ENCODE peak calls at places on chromosomes 1 and 21, in six cellular contexts. One of them, this sample, is unnamed.
A peak's percentile ranks its signal among the peaks of the same experiment; 100 is the strongest.

GRCh38 chr21:17139696-17140095 is 373.1 kb upstream of the CXADR start:
- DNase-seq in spleen: no peak
- DNase-seq in K562: no peak
- DNase-seq in endothelial cell of umbilical vein: peak; percentile 23
- DNase-seq in brain microvascular endothelial cell: no peak
- DNase-seq in endothelial cell: no peak
- DNase-seq in this sample: no peak

GRCh38 chr1:51661081-51661518 is 44.2 kb downstream of the OSBPL9 start:
- DNase-seq in endothelial cell: no peak
- DNase-seq in K562: peak; percentile 71
- DNase-seq in brain microvascular endothelial cell: peak; percentile 96
- DNase-seq in spleen: no peak
- DNase-seq in endothelial cell of umbilical vein: peak; percentile 93
- DNase-seq in this sample: no peak

GRCh38 chr1:91736999-91737615 is 148.8 kb downstream of the TGFBR3 start:
- DNase-seq in K562: no peak
- DNase-seq in spleen: no peak
- DNase-seq in endothelial cell of umbilical vein: peak; percentile 34
- DNase-seq in brain microvascular endothelial cell: peak; percentile 56
- DNase-seq in endothelial cell: no peak
- DNase-seq in this sample: peak; percentile 61

GRCh38 chr1:228343211-228343661 is 63.4 kb downstream of the TRIM11 start:
- DNase-seq in endothelial cell: no peak
- DNase-seq in K562: no peak
- DNase-seq in spleen: no peak
- DNase-seq in brain microvascular endothelial cell: no peak
- DNase-seq in endothelial cell of umbilical vein: no peak
- DNase-seq in this sample: no peak

GRCh38 chr1:224340711-224341384 is 10.9 kb upstream of the NVL start:
- DNase-seq in endothelial cell of umbilical vein: peak; percentile 13
- DNase-seq in spleen: peak; percentile 86
- DNase-seq in K562: no peak
- DNase-seq in brain microvascular endothelial cell: no peak
- DNase-seq in endothelial cell: peak; percentile 21
- DNase-seq in this sample: peak; percentile 29

GRCh38 chr1:174676856-174677255 is 229.1 kb downstream of the GPR52 start:
- DNase-seq in K562: no peak
- DNase-seq in endothelial cell of umbilical vein: no peak
- DNase-seq in endothelial cell: no peak
- DNase-seq in brain microvascular endothelial cell: no peak
- DNase-seq in spleen: no peak
- DNase-seq in this sample: no peak

GRCh38 chr1:20089328-20090077 is 19.5 kb downstream of the PLA2G5 start:
- DNase-seq in endothelial cell: no peak
- DNase-seq in spleen: no peak
- DNase-seq in K562: peak; percentile 18
- DNase-seq in brain microvascular endothelial cell: no peak
- DNase-seq in endothelial cell of umbilical vein: no peak
- DNase-seq in this sample: no peak

GRCh38 chr1:208686592-208686991 is 442.4 kb upstream of the PLXNA2 start:
- DNase-seq in K562: no peak
- DNase-seq in endothelial cell of umbilical vein: no peak
- DNase-seq in endothelial cell: no peak
- DNase-seq in brain microvascular endothelial cell: no peak
- DNase-seq in spleen: no peak
- DNase-seq in this sample: no peak

GRCh38 chr1:147721711-147722110 is 38.7 kb downstream of the GJA5 start:
- DNase-seq in endothelial cell of umbilical vein: no peak
- DNase-seq in brain microvascular endothelial cell: no peak
- DNase-seq in K562: no peak
- DNase-seq in spleen: no peak
- DNase-seq in endothelial cell: no peak
- DNase-seq in this sample: no peak

GRCh38 chr1:17010601-17011438 is 908 bp downstream of the ATP13A2 start:
- DNase-seq in endothelial cell of umbilical vein: peak; percentile 58
- DNase-seq in spleen: peak; percentile 88
- DNase-seq in brain microvascular endothelial cell: no peak
- DNase-seq in K562: peak; percentile 22
- DNase-seq in endothelial cell: peak; percentile 47
- DNase-seq in this sample: peak; percentile 5

GRCh38 chr1:1250828-1251284 is 4.3 kb upstream of the C1QTNF12 start:
- DNase-seq in endothelial cell: no peak
- DNase-seq in endothelial cell of umbilical vein: no peak
- DNase-seq in K562: no peak
- DNase-seq in brain microvascular endothelial cell: no peak
- DNase-seq in spleen: peak; percentile 91
- DNase-seq in this sample: no peak

GRCh38 chr1:244305776-244306341 is 145.8 kb downstream of the ADSS2 start:
- DNase-seq in brain microvascular endothelial cell: no peak
- DNase-seq in spleen: no peak
- DNase-seq in K562: peak; percentile 64
- DNase-seq in endothelial cell: no peak
- DNase-seq in endothelial cell of umbilical vein: no peak
- DNase-seq in this sample: no peak

GRCh38 chr21:34199121-34199910 is 125.9 kb downstream of the MRPS6 start:
- DNase-seq in endothelial cell of umbilical vein: no peak
- DNase-seq in K562: no peak
- DNase-seq in brain microvascular endothelial cell: no peak
- DNase-seq in spleen: no peak
- DNase-seq in endothelial cell: no peak
- DNase-seq in this sample: no peak

GRCh38 chr21:44370027-44370735 is 16.8 kb downstream of the TRPM2 start:
- DNase-seq in endothelial cell: no peak
- DNase-seq in spleen: peak; percentile 84
- DNase-seq in brain microvascular endothelial cell: peak; percentile 2
- DNase-seq in K562: peak; percentile 50
- DNase-seq in endothelial cell of umbilical vein: no peak
- DNase-seq in this sample: peak; percentile 21

GRCh38 chr1:60066001-60066400 is 7.6 kb downstream of the C1orf87 start:
- DNase-seq in K562: no peak
- DNase-seq in endothelial cell: no peak
- DNase-seq in endothelial cell of umbilical vein: no peak
- DNase-seq in brain microvascular endothelial cell: peak; percentile 38
- DNase-seq in spleen: no peak
- DNase-seq in this sample: no peak

GRCh38 chr1:185483647-185484450 is 166.8 kb upstream of the IVNS1ABP start:
- DNase-seq in endothelial cell of umbilical vein: peak; percentile 21
- DNase-seq in endothelial cell: no peak
- DNase-seq in spleen: no peak
- DNase-seq in K562: peak; percentile 26
- DNase-seq in brain microvascular endothelial cell: peak; percentile 83
- DNase-seq in this sample: no peak

GRCh38 chr21:42377951-42378340 is 11.6 kb upstream of the TFF1 start:
- DNase-seq in endothelial cell of umbilical vein: no peak
- DNase-seq in brain microvascular endothelial cell: no peak
- DNase-seq in endothelial cell: no peak
- DNase-seq in K562: no peak
- DNase-seq in spleen: peak; percentile 47
- DNase-seq in this sample: no peak

GRCh38 chr1:161185732-161186311 is 8.5 kb upstream of the B4GALT3 start:
- DNase-seq in K562: no peak
- DNase-seq in brain microvascular endothelial cell: no peak
- DNase-seq in endothelial cell: no peak
- DNase-seq in spleen: peak; percentile 72
- DNase-seq in endothelial cell of umbilical vein: no peak
- DNase-seq in this sample: no peak

GRCh38 chr1:37362990-37363389 is 111.4 kb upstream of the ZC3H12A start:
- DNase-seq in endothelial cell: no peak
- DNase-seq in spleen: no peak
- DNase-seq in brain microvascular endothelial cell: no peak
- DNase-seq in endothelial cell of umbilical vein: no peak
- DNase-seq in K562: no peak
- DNase-seq in this sample: no peak

GRCh38 chr1:41767534-41767933 is 151.2 kb downstream of the HIVEP3 start:
- DNase-seq in endothelial cell: no peak
- DNase-seq in brain microvascular endothelial cell: no peak
- DNase-seq in K562: no peak
- DNase-seq in spleen: no peak
- DNase-seq in endothelial cell of umbilical vein: no peak
- DNase-seq in this sample: no peak

GRCh38 chr21:36658926-36659325 is 40.0 kb upstream of the SIM2 start:
- DNase-seq in brain microvascular endothelial cell: no peak
- DNase-seq in spleen: no peak
- DNase-seq in endothelial cell: no peak
- DNase-seq in endothelial cell of umbilical vein: no peak
- DNase-seq in K562: no peak
- DNase-seq in this sample: no peak

GRCh38 chr1:228894442-228894989 is 159.2 kb downstream of the RHOU start:
- DNase-seq in brain microvascular endothelial cell: no peak
- DNase-seq in K562: no peak
- DNase-seq in endothelial cell of umbilical vein: no peak
- DNase-seq in spleen: peak; percentile 22
- DNase-seq in endothelial cell: no peak
- DNase-seq in this sample: no peak

GRCh38 chr1:89022167-89022959 is at the start of gene GBP3:
- DNase-seq in endothelial cell of umbilical vein: peak; percentile 76
- DNase-seq in K562: no peak
- DNase-seq in spleen: no peak
- DNase-seq in endothelial cell: no peak
- DNase-seq in brain microvascular endothelial cell: peak; percentile 12
- DNase-seq in this sample: no peak

GRCh38 chr1:61169634-61170033 is 87.3 kb downstream of the NFIA start:
- DNase-seq in spleen: no peak
- DNase-seq in endothelial cell: no peak
- DNase-seq in endothelial cell of umbilical vein: no peak
- DNase-seq in brain microvascular endothelial cell: no peak
- DNase-seq in K562: no peak
- DNase-seq in this sample: no peak

GRCh38 chr1:154669464-154670282 is 61.7 kb upstream of the ADAR start:
- DNase-seq in endothelial cell of umbilical vein: peak; percentile 88
- DNase-seq in brain microvascular endothelial cell: peak; percentile 71
- DNase-seq in spleen: peak; percentile 88
- DNase-seq in K562: peak; percentile 76
- DNase-seq in endothelial cell: peak; percentile 78
- DNase-seq in this sample: peak; percentile 80

GRCh38 chr1:232793944-232794343 is 11.3 kb upstream of the MAP10 start:
- DNase-seq in brain microvascular endothelial cell: peak; percentile 65
- DNase-seq in endothelial cell: no peak
- DNase-seq in endothelial cell of umbilical vein: peak; percentile 25
- DNase-seq in spleen: no peak
- DNase-seq in K562: no peak
- DNase-seq in this sample: peak; percentile 10

GRCh38 chr1:232792949-232793348 is 12.3 kb upstream of the MAP10 start:
- DNase-seq in brain microvascular endothelial cell: no peak
- DNase-seq in endothelial cell: no peak
- DNase-seq in spleen: no peak
- DNase-seq in endothelial cell of umbilical vein: no peak
- DNase-seq in K562: no peak
- DNase-seq in this sample: no peak

GRCh38 chr1:232789660-232790059 is 15.6 kb upstream of the MAP10 start:
- DNase-seq in brain microvascular endothelial cell: no peak
- DNase-seq in K562: no peak
- DNase-seq in endothelial cell: no peak
- DNase-seq in endothelial cell of umbilical vein: no peak
- DNase-seq in spleen: no peak
- DNase-seq in this sample: no peak

GRCh38 chr1:232795497-232796068 is 9.6 kb upstream of the MAP10 start:
- DNase-seq in spleen: no peak
- DNase-seq in endothelial cell: no peak
- DNase-seq in brain microvascular endothelial cell: peak; percentile 1
- DNase-seq in K562: no peak
- DNase-seq in endothelial cell of umbilical vein: no peak
- DNase-seq in this sample: no peak
- TF ChIP-seq CTCF in spleen: no peak
- TF ChIP-seq CTCF in endothelial cell: no peak
- TF ChIP-seq CTCF in brain microvascular endothelial cell: no peak
- TF ChIP-seq CTCF in K562: no peak
- TF ChIP-seq CTCF in endothelial cell of umbilical vein: no peak
- TF ChIP-seq CTCF in this sample: no peak

GRCh38 chr1:170250531-170251276 is 104.9 kb downstream of the NTMT2 start:
- DNase-seq in brain microvascular endothelial cell: no peak
- DNase-seq in endothelial cell: no peak
- DNase-seq in spleen: no peak
- DNase-seq in K562: no peak
- DNase-seq in endothelial cell of umbilical vein: no peak
- DNase-seq in this sample: no peak
- TF ChIP-seq CTCF in brain microvascular endothelial cell: no peak
- TF ChIP-seq CTCF in endothelial cell: no peak
- TF ChIP-seq CTCF in spleen: no peak
- TF ChIP-seq CTCF in K562: no peak
- TF ChIP-seq CTCF in endothelial cell of umbilical vein: no peak
- TF ChIP-seq CTCF in this sample: no peak

GRCh38 chr1:145891587-145892485 is 6.2 kb upstream of the ANKRD35 start:
- DNase-seq in K562: peak; percentile 89
- DNase-seq in endothelial cell: peak; percentile 97
- DNase-seq in endothelial cell of umbilical vein: peak; percentile 99
- DNase-seq in spleen: peak; percentile 87
- DNase-seq in brain microvascular endothelial cell: peak; percentile 98
- DNase-seq in this sample: peak; percentile 98
- TF ChIP-seq CTCF in K562: peak; percentile 97
- TF ChIP-seq CTCF in endothelial cell: peak; percentile 87
- TF ChIP-seq CTCF in endothelial cell of umbilical vein: peak; percentile 99
- TF ChIP-seq CTCF in spleen: peak; percentile 88
- TF ChIP-seq CTCF in brain microvascular endothelial cell: peak; percentile 94
- TF ChIP-seq CTCF in this sample: peak; percentile 96

DNA sequence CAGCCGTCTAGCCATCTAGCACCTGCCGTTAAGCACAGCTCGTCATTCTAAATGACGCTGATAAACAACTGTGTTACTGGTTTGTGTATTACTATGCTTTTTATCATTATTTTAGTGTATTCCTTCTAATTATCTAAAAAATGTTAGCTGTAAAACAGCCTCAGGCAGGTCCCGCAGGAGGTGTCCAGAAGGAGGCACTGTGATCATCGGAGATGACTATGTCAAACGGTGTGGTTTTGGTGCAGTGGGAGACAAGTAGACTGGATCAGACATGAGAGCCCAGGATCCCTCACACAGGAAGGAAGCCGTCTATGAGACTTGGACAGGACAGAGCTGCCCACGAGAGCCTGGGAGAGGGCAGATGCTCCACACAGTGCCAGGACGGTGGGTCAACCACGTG is 55.3 kb upstream of the COL6A1 start:
- DNase-seq in brain microvascular endothelial cell: no peak
- DNase-seq in spleen: no peak
- DNase-seq in endothelial cell: no peak
- DNase-seq in endothelial cell of umbilical vein: no peak
- DNase-seq in K562: no peak
- DNase-seq in this sample: no peak
- TF ChIP-seq CTCF in brain microvascular endothelial cell: peak; percentile 41
- TF ChIP-seq CTCF in spleen: no peak
- TF ChIP-seq CTCF in endothelial cell: no peak
- TF ChIP-seq CTCF in endothelial cell of umbilical vein: no peak
- TF ChIP-seq CTCF in K562: peak; percentile 11
- TF ChIP-seq CTCF in this sample: no peak

This sample was measured in Calu3.